ENCODE peak calls at places on chromosome 18, in seven cellular contexts. C is iris pigment epithelial cell; X is Daoy; A is activated effector memory CD4-positive, alpha-beta T cell treated with anti-CD3 and anti-CD28 coated beads, Interleukin-2, amount 50 U/mL, for 16 hours; N is DMS53; Q is KBM-7; V is iPS DF 19.7. Z is an unnamed sample.

GRCh38 chr18:11976882-11977281 is 4.4 kb upstream of the IMPA2 start:
- DNase-seq in C (peak), X (no peak), A (no peak), N (no peak), Q (no peak), V (no peak), Z (peak)

GRCh38 chr18:32438173-32438572 is 32.5 kb downstream of the GAREM1 start:
- DNase-seq in C (no peak), X (no peak), A (no peak), N (peak), Q (no peak), V (no peak), Z (no peak)

GRCh38 chr18:50928551-50928950 is 39.3 kb upstream of the ELAC1 start:
- DNase-seq in C (peak), X (peak), A (no peak), N (no peak), Q (no peak), V (no peak), Z (no peak)

GRCh38 chr18:52409732-52410131 is 69.7 kb downstream of the DCC start:
- DNase-seq in C (no peak), X (no peak), A (no peak), N (peak), Q (no peak), V (no peak), Z (no peak)

GRCh38 chr18:57925706-57926105 is 118.3 kb upstream of the NEDD4L start:
- DNase-seq in C (peak), X (no peak), A (no peak), N (peak), Q (no peak), V (no peak), Z (peak)

GRCh38 chr18:58989184-58989759 is 124.6 kb downstream of the ZNF532 start:
- DNase-seq in C (no peak), X (no peak), A (no peak), N (no peak), Q (no peak), V (no peak), Z (no peak)

GRCh38 chr18:79485788-79486355 is 90.1 kb downstream of the NFATC1 start:
- DNase-seq in C (peak), X (peak), A (peak), N (no peak), Q (no peak), V (no peak), Z (peak)

GRCh38 chr18:8349608-8350323 is 259.5 kb upstream of the RAB12 start:
- DNase-seq in C (no peak), X (no peak), A (no peak), N (no peak), Q (no peak), V (no peak), Z (no peak)

GRCh38 chr18:42480521-42480920 is 525.5 kb downstream of the PIK3C3 start:
- DNase-seq in C (no peak), X (no peak), A (no peak), N (no peak), Q (no peak), V (no peak), Z (no peak)

GRCh38 chr18:45359275-45360009 is 255.8 kb upstream of the SLC14A2 start:
- DNase-seq in C (no peak), X (no peak), A (no peak), N (peak), Q (no peak), V (no peak), Z (no peak)

GRCh38 chr18:31624892-31625640 is 33.4 kb downstream of the TTR start:
- DNase-seq in C (no peak), X (no peak), A (no peak), N (no peak), Q (no peak), V (no peak), Z (no peak)

GRCh38 chr18:23862071-23862470 is 152.5 kb upstream of the TTC39C start:
- DNase-seq in C (peak), X (peak), A (no peak), N (no peak), Q (peak), V (no peak), Z (peak)

GRCh38 chr18:49959176-49959575 is 145.8 kb upstream of the ACAA2 start:
- DNase-seq in C (no peak), X (no peak), A (no peak), N (no peak), Q (no peak), V (no peak), Z (no peak)

GRCh38 chr18:77911973-77912372 is 662.3 kb downstream of the GALR1 start:
- DNase-seq in C (no peak), X (no peak), A (no peak), N (no peak), Q (no peak), V (no peak), Z (no peak)

GRCh38 chr18:56952026-56952425 is 194.9 kb upstream of the BOD1L2 start:
- DNase-seq in C (no peak), X (no peak), A (no peak), N (peak), Q (no peak), V (no peak), Z (no peak)

GRCh38 chr18:9612215-9612830 is 2.0 kb downstream of the PPP4R1 start:
- DNase-seq in C (peak), X (peak), A (peak), N (peak), Q (peak), V (no peak), Z (peak)

GRCh38 chr18:13218376-13219011 is at the start of gene LDLRAD4:
- DNase-seq in C (no peak), X (no peak), A (peak), N (peak), Q (peak), V (no peak), Z (no peak)

GRCh38 chr18:75455249-75456183 is 28.0 kb upstream of the SMIM21 start:
- DNase-seq in C (peak), X (no peak), A (no peak), N (peak), Q (no peak), V (no peak), Z (peak)

Z was measured in fibroblast of the aortic adventitia.